ENCODE peak calls at places on chromosomes 7 and 10, in four cellular contexts. One of them, this sample, is unnamed.
A peak's percentile ranks its signal among the peaks of the same experiment; 100 is the strongest.

GRCh38 chr10:127928021-127928806 is 21.3 kb downstream of the PTPRE start:
- DNase-seq in glutamatergic neuron: no peak
- DNase-seq in GM10248: no peak
- DNase-seq in neural progenitor cell: no peak
- DNase-seq in this sample: no peak

GRCh38 chr7:129657363-129657762 is 45.8 kb downstream of the NRF1 start:
- DNase-seq in neural progenitor cell: no peak
- DNase-seq in glutamatergic neuron: no peak
- DNase-seq in GM10248: no peak
- DNase-seq in this sample: no peak

GRCh38 chr7:134640842-134641715 is 5.6 kb upstream of the BPGM start:
- DNase-seq in neural progenitor cell: no peak
- DNase-seq in GM10248: no peak
- DNase-seq in glutamatergic neuron: no peak
- DNase-seq in this sample: no peak

GRCh38 chr10:131033166-131034085 is 278.1 kb downstream of the TCERG1L start:
- DNase-seq in neural progenitor cell: no peak
- DNase-seq in GM10248: no peak
- DNase-seq in glutamatergic neuron: no peak
- DNase-seq in this sample: no peak

GRCh38 chr7:142443614-142444013 is 185.8 kb upstream of the PRSS58 start:
- DNase-seq in neural progenitor cell: no peak
- DNase-seq in glutamatergic neuron: no peak
- DNase-seq in GM10248: no peak
- DNase-seq in this sample: no peak

GRCh38 chr7:88218836-88219605 is 817 bp downstream of the SRI start:
- DNase-seq in glutamatergic neuron: peak; percentile 53
- DNase-seq in GM10248: peak; percentile 49
- DNase-seq in neural progenitor cell: peak; percentile 62
- DNase-seq in this sample: peak; percentile 26

GRCh38 chr7:107687656-107688055 is 27.0 kb downstream of the SLC26A4 start:
- DNase-seq in neural progenitor cell: no peak
- DNase-seq in glutamatergic neuron: no peak
- DNase-seq in GM10248: no peak
- DNase-seq in this sample: no peak

GRCh38 chr10:46225597-46225996 is 61.2 kb upstream of the ANTXRL start:
- DNase-seq in neural progenitor cell: no peak
- DNase-seq in GM10248: no peak
- DNase-seq in glutamatergic neuron: no peak
- DNase-seq in this sample: no peak

GRCh38 chr7:49768254-49768653 is 5.2 kb upstream of the VWC2 start:
- DNase-seq in GM10248: no peak
- DNase-seq in glutamatergic neuron: no peak
- DNase-seq in neural progenitor cell: no peak
- DNase-seq in this sample: no peak

GRCh38 chr7:29968683-29969457 is 20.7 kb downstream of the SCRN1 start:
- DNase-seq in glutamatergic neuron: no peak
- DNase-seq in GM10248: no peak
- DNase-seq in neural progenitor cell: no peak
- DNase-seq in this sample: no peak

GRCh38 chr7:155214328-155214986 is 83.2 kb upstream of the INSIG1 start:
- DNase-seq in neural progenitor cell: no peak
- DNase-seq in glutamatergic neuron: no peak
- DNase-seq in GM10248: no peak
- DNase-seq in this sample: no peak

GRCh38 chr10:35959103-35959740 is 317.1 kb upstream of the FZD8 start:
- DNase-seq in neural progenitor cell: no peak
- DNase-seq in glutamatergic neuron: no peak
- DNase-seq in GM10248: no peak
- DNase-seq in this sample: no peak

GRCh38 chr10:90424730-90425129 is 433.1 kb downstream of the HTR7 start:
- DNase-seq in GM10248: no peak
- DNase-seq in neural progenitor cell: no peak
- DNase-seq in glutamatergic neuron: no peak
- DNase-seq in this sample: no peak

GRCh38 chr10:69965919-69966662 is 86.6 kb upstream of the MACROH2A2 start:
- DNase-seq in glutamatergic neuron: no peak
- DNase-seq in GM10248: no peak
- DNase-seq in neural progenitor cell: no peak
- DNase-seq in this sample: no peak

GRCh38 chr10:70602665-70603438 is at the start of gene PRF1:
- DNase-seq in glutamatergic neuron: no peak
- DNase-seq in GM10248: peak; percentile 49
- DNase-seq in neural progenitor cell: no peak
- DNase-seq in this sample: no peak

GRCh38 chr7:26690135-26690534 is 174.3 kb downstream of the SKAP2 start:
- DNase-seq in glutamatergic neuron: no peak
- DNase-seq in GM10248: no peak
- DNase-seq in neural progenitor cell: no peak
- DNase-seq in this sample: no peak

GRCh38 chr10:43234471-43235041 is 32.3 kb downstream of the RASGEF1A start:
- DNase-seq in glutamatergic neuron: peak; percentile 6
- DNase-seq in GM10248: no peak
- DNase-seq in neural progenitor cell: no peak
- DNase-seq in this sample: no peak

GRCh38 chr10:4213441-4213840 is 428.4 kb upstream of the KLF6 start:
- DNase-seq in GM10248: no peak
- DNase-seq in glutamatergic neuron: no peak
- DNase-seq in neural progenitor cell: no peak
- DNase-seq in this sample: no peak

GRCh38 chr10:11279286-11279685 is 261.6 kb downstream of the CELF2 start:
- DNase-seq in glutamatergic neuron: no peak
- DNase-seq in neural progenitor cell: no peak
- DNase-seq in GM10248: no peak
- DNase-seq in this sample: no peak

GRCh38 chr10:58622286-58622685 is 109.6 kb downstream of the BICC1 start:
- DNase-seq in neural progenitor cell: no peak
- DNase-seq in GM10248: no peak
- DNase-seq in glutamatergic neuron: no peak
- DNase-seq in this sample: no peak

GRCh38 chr10:85542936-85543730 is 823.5 kb downstream of the GRID1 start:
- DNase-seq in glutamatergic neuron: no peak
- DNase-seq in GM10248: no peak
- DNase-seq in neural progenitor cell: peak; percentile 33
- DNase-seq in this sample: no peak

GRCh38 chr10:78980815-78981214 is 88.0 kb upstream of the ZMIZ1 start:
- DNase-seq in glutamatergic neuron: no peak
- DNase-seq in GM10248: no peak
- DNase-seq in neural progenitor cell: no peak
- DNase-seq in this sample: no peak

GRCh38 chr10:131252586-131253276 is 58.8 kb downstream of the TCERG1L start:
- DNase-seq in glutamatergic neuron: no peak
- DNase-seq in neural progenitor cell: no peak
- DNase-seq in GM10248: no peak
- DNase-seq in this sample: no peak

GRCh38 chr10:59970396-59971368 is 64.3 kb upstream of the CCDC6 start:
- DNase-seq in neural progenitor cell: no peak
- DNase-seq in GM10248: peak; percentile 39
- DNase-seq in glutamatergic neuron: no peak
- DNase-seq in this sample: no peak

GRCh38 chr10:48940958-48941357 is 1.3 kb upstream of the LRRC18 start:
- DNase-seq in GM10248: no peak
- DNase-seq in neural progenitor cell: peak; percentile 34
- DNase-seq in glutamatergic neuron: no peak
- DNase-seq in this sample: no peak

GRCh38 chr10:78210548-78210947 is 176.9 kb downstream of the RPS24 start:
- DNase-seq in neural progenitor cell: no peak
- DNase-seq in GM10248: no peak
- DNase-seq in glutamatergic neuron: no peak
- DNase-seq in this sample: no peak

GRCh38 chr7:728602-729001 is 1.5 kb upstream of the PRKAR1B start:
- DNase-seq in neural progenitor cell: no peak
- DNase-seq in GM10248: no peak
- DNase-seq in glutamatergic neuron: no peak
- DNase-seq in this sample: no peak

GRCh38 chr7:32215697-32216096 is 145.5 kb upstream of the PDE1C start:
- DNase-seq in neural progenitor cell: no peak
- DNase-seq in GM10248: no peak
- DNase-seq in glutamatergic neuron: no peak
- DNase-seq in this sample: no peak

GRCh38 chr7:22404421-22405023 is 47.6 kb upstream of the RAPGEF5 start:
- DNase-seq in glutamatergic neuron: no peak
- DNase-seq in neural progenitor cell: no peak
- DNase-seq in GM10248: no peak
- DNase-seq in this sample: no peak

GRCh38 chr7:32089256-32089655 is 19.0 kb upstream of the PDE1C start:
- DNase-seq in neural progenitor cell: no peak
- DNase-seq in glutamatergic neuron: no peak
- DNase-seq in GM10248: no peak
- DNase-seq in this sample: no peak

GRCh38 chr10:88478256-88478655 is 104.9 kb downstream of the RNLS start:
- DNase-seq in neural progenitor cell: no peak
- DNase-seq in GM10248: no peak
- DNase-seq in glutamatergic neuron: no peak
- DNase-seq in this sample: no peak

GRCh38 chr10:44567471-44567870 is 182.6 kb upstream of the CXCL12 start:
- DNase-seq in GM10248: no peak
- DNase-seq in glutamatergic neuron: no peak
- DNase-seq in neural progenitor cell: no peak
- DNase-seq in this sample: no peak

GRCh38 chr10:17412323-17412722 is 42.1 kb downstream of the ST8SIA6 start:
- DNase-seq in neural progenitor cell: peak; percentile 44
- DNase-seq in GM10248: no peak
- DNase-seq in glutamatergic neuron: no peak
- DNase-seq in this sample: no peak
- TF ChIP-seq CTCF in neural progenitor cell: peak; percentile 27
- TF ChIP-seq CTCF in GM10248: no peak
- TF ChIP-seq CTCF in glutamatergic neuron: no peak
- TF ChIP-seq CTCF in this sample: no peak

GRCh38 chr10:125155101-125155500 is 5.3 kb downstream of the CTBP2 start:
- DNase-seq in glutamatergic neuron: no peak
- DNase-seq in neural progenitor cell: peak; percentile 85
- DNase-seq in GM10248: no peak
- DNase-seq in this sample: no peak

GRCh38 chr10:125155669-125156068 is 4.7 kb downstream of the CTBP2 start:
- DNase-seq in glutamatergic neuron: no peak
- DNase-seq in GM10248: no peak
- DNase-seq in neural progenitor cell: no peak
- DNase-seq in this sample: no peak

GRCh38 chr10:125157473-125157865 is 2.9 kb downstream of the CTBP2 start:
- DNase-seq in GM10248: no peak
- DNase-seq in neural progenitor cell: no peak
- DNase-seq in glutamatergic neuron: no peak
- DNase-seq in this sample: no peak

GRCh38 chr10:125156196-125156595 is 4.2 kb downstream of the CTBP2 start:
- DNase-seq in neural progenitor cell: no peak
- DNase-seq in glutamatergic neuron: no peak
- DNase-seq in GM10248: no peak
- DNase-seq in this sample: no peak

GRCh38 chr10:125156739-125157472 is 3.5 kb downstream of the CTBP2 start:
- DNase-seq in glutamatergic neuron: no peak
- DNase-seq in neural progenitor cell: no peak
- DNase-seq in GM10248: no peak
- DNase-seq in this sample: no peak
- TF ChIP-seq CTCF in glutamatergic neuron: no peak
- TF ChIP-seq CTCF in neural progenitor cell: no peak
- TF ChIP-seq CTCF in GM10248: no peak
- TF ChIP-seq CTCF in this sample: no peak

DNA sequence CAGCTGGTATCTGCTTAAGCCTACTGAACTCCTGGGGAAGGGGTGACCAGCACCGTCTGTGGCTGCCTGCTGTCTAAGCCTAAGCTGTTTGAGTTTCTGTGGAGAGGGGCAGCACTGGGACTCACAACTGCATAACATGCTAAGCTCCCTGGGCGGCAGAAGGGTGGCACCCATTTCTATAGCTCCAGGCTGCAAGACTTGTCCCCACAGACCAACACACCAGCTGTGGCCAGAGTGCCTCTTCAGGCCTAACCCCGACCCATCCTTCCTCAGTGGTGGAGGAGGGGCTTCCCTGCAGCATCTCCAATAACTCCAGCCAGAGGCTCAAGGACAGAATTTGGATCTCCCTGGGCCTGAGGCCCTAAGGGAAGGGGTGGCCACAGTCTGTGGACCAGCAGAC is 464.1 kb downstream of the SEMA3D start:
- DNase-seq in GM10248: no peak
- DNase-seq in neural progenitor cell: no peak
- DNase-seq in glutamatergic neuron: no peak
- DNase-seq in this sample: no peak
- TF ChIP-seq CTCF in GM10248: no peak
- TF ChIP-seq CTCF in neural progenitor cell: no peak
- TF ChIP-seq CTCF in glutamatergic neuron: no peak
- TF ChIP-seq CTCF in this sample: no peak

GRCh38 chr7:64636386-64636785 is 29.5 kb upstream of the ZNF107 start:
- DNase-seq in GM10248: no peak
- DNase-seq in glutamatergic neuron: no peak
- DNase-seq in neural progenitor cell: no peak
- DNase-seq in this sample: no peak
- TF ChIP-seq CTCF in GM10248: no peak
- TF ChIP-seq CTCF in glutamatergic neuron: peak; percentile 40
- TF ChIP-seq CTCF in neural progenitor cell: no peak
- TF ChIP-seq CTCF in this sample: peak; percentile 25

GRCh38 chr7:143878884-143879283 is 23.1 kb downstream of the TCAF1 start:
- DNase-seq in GM10248: no peak
- DNase-seq in glutamatergic neuron: no peak
- DNase-seq in neural progenitor cell: no peak
- DNase-seq in this sample: no peak

GRCh38 chr7:143884978-143885559 is 16.9 kb downstream of the TCAF1 start:
- DNase-seq in GM10248: peak; percentile 87
- DNase-seq in glutamatergic neuron: peak; percentile 89
- DNase-seq in neural progenitor cell: peak; percentile 89
- DNase-seq in this sample: peak; percentile 62

GRCh38 chr7:143884276-143884977 is 17.5 kb downstream of the TCAF1 start:
- DNase-seq in neural progenitor cell: no peak
- DNase-seq in glutamatergic neuron: no peak
- DNase-seq in GM10248: no peak
- DNase-seq in this sample: no peak

GRCh38 chr7:143882611-143883078 is 19.3 kb downstream of the TCAF1 start:
- DNase-seq in glutamatergic neuron: peak; percentile 90
- DNase-seq in GM10248: peak; percentile 20
- DNase-seq in neural progenitor cell: peak; percentile 83
- DNase-seq in this sample: peak; percentile 70

GRCh38 chr7:143882020-143882610 is 19.9 kb downstream of the TCAF1 start:
- DNase-seq in GM10248: peak; percentile 16
- DNase-seq in glutamatergic neuron: peak; percentile 88
- DNase-seq in neural progenitor cell: peak; percentile 83
- DNase-seq in this sample: peak; percentile 70
- TF ChIP-seq CTCF in GM10248: no peak
- TF ChIP-seq CTCF in glutamatergic neuron: no peak
- TF ChIP-seq CTCF in neural progenitor cell: no peak
- TF ChIP-seq CTCF in this sample: no peak

DNA sequence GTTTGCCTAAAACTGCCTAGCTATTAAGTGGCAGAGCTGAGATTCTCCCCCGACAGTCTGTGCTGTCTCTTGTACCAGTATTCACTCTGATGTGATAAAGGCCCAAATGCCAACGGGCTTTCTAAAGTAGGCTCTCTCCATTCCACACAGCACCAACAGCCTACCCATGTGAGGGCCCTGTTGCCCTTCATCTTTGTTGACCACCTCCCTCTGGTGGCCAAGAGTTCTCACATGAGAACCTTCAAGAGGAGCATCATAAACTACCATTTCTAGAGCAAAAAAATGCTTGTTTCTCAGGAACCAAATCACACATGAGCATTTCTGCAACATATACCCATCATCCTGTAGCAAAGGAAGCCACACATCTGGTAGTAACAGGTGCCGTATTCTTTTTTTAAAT is 185.8 kb downstream of the GRM8 start:
- DNase-seq in glutamatergic neuron: no peak
- DNase-seq in neural progenitor cell: peak; percentile 56
- DNase-seq in GM10248: no peak
- DNase-seq in this sample: no peak
- TF ChIP-seq CTCF in glutamatergic neuron: no peak
- TF ChIP-seq CTCF in neural progenitor cell: peak; percentile 58
- TF ChIP-seq CTCF in GM10248: peak; percentile 4
- TF ChIP-seq CTCF in this sample: peak; percentile 29

GRCh38 chr7:39417642-39418041 is 148.6 kb upstream of the YAE1 start:
- DNase-seq in glutamatergic neuron: no peak
- DNase-seq in GM10248: no peak
- DNase-seq in neural progenitor cell: no peak
- DNase-seq in this sample: no peak
- TF ChIP-seq CTCF in glutamatergic neuron: no peak
- TF ChIP-seq CTCF in GM10248: no peak
- TF ChIP-seq CTCF in neural progenitor cell: no peak
- TF ChIP-seq CTCF in this sample: peak; percentile 12